ENCODE peak calls at places on chromosomes 13 and 19, in eight cellular contexts. Y is stomach, D is tibial artery, O is GM12865, F is mammary epithelial cell, Z is WTC11, V is fibroblast of the aortic adventitia, W is fibroblast of mammary gland. C is an unnamed sample.

GRCh38 chr13:41917641-41918040 is 43.3 kb downstream of the VWA8 start:
- DNase-seq in V (peak; percentile 84), Z (no peak), W (peak; percentile 87), Y (no peak), F (peak; percentile 65), O (peak; percentile 32), D (no peak), C (peak; percentile 55)

GRCh38 chr13:35769812-35770211 is 293.3 kb upstream of the MAB21L1 start:
- DNase-seq in Z (no peak), D (no peak), W (no peak), V (no peak), Y (no peak), F (no peak), O (no peak), C (no peak)

GRCh38 chr19:2624537-2625091 is 77.9 kb downstream of the GNG7 start:
- DNase-seq in O (peak; percentile 70), Y (peak; percentile 75), Z (peak; percentile 66), D (no peak), V (no peak), F (no peak), W (no peak), C (no peak)

GRCh38 chr19:42426643-42427042 is 545 bp downstream of the LIPE start:
- DNase-seq in W (no peak), Z (no peak), O (no peak), Y (no peak), V (no peak), F (no peak), D (no peak), C (no peak)

GRCh38 chr13:113754242-113754641 is 4.8 kb upstream of the TMEM255B start:
- DNase-seq in V (no peak), Y (no peak), W (no peak), F (no peak), D (no peak), Z (no peak), O (no peak), C (no peak)

GRCh38 chr13:99860736-99861135 is 110.8 kb downstream of the ZIC5 start:
- DNase-seq in Y (no peak), V (no peak), W (no peak), D (no peak), F (no peak), O (no peak), Z (no peak), C (no peak)

GRCh38 chr13:77222000-77222690 is 104.7 kb downstream of the MYCBP2 start:
- DNase-seq in D (no peak), V (no peak), W (no peak), Z (no peak), Y (no peak), F (no peak), O (no peak), C (no peak)

GRCh38 chr19:19113040-19113541 is 25.2 kb downstream of the TMEM161A start:
- DNase-seq in W (peak; percentile 62), V (peak; percentile 30), Z (peak; percentile 62), D (no peak), F (no peak), Y (no peak), O (peak; percentile 34), C (peak; percentile 22)

GRCh38 chr13:59120297-59120843 is 1043.4 kb downstream of the DIAPH3 start:
- DNase-seq in V (peak; percentile 33), D (no peak), F (no peak), O (no peak), Z (no peak), W (no peak), Y (no peak), C (peak; percentile 38)

GRCh38 chr13:49584771-49585182 is 581 bp downstream of the RCBTB1 start:
- DNase-seq in D (no peak), Z (no peak), W (peak; percentile 10), F (no peak), V (peak; percentile 30), Y (no peak), O (peak; percentile 43), C (peak; percentile 21)

GRCh38 chr19:30699871-30700280 is 327.7 kb downstream of the ZNF536 start:
- DNase-seq in F (no peak), Z (no peak), V (no peak), O (no peak), W (no peak), Y (no peak), D (no peak), C (no peak)

GRCh38 chr13:112106467-112107141 is 39.7 kb downstream of the SOX1 start:
- DNase-seq in F (no peak), Z (peak; percentile 56), V (no peak), D (no peak), O (no peak), W (no peak), Y (no peak), C (no peak)

GRCh38 chr13:54599413-54599812 is 1570.8 kb downstream of the OLFM4 start:
- DNase-seq in F (no peak), Y (no peak), O (no peak), W (no peak), D (no peak), Z (no peak), V (no peak), C (no peak)

GRCh38 chr19:31548941-31549340 is 199.7 kb upstream of the TSHZ3 start:
- DNase-seq in O (no peak), Z (peak; percentile 34), Y (no peak), F (peak; percentile 6), W (peak; percentile 54), D (no peak), V (peak; percentile 62), C (peak; percentile 60)

GRCh38 chr13:112772929-112773328 is 83.1 kb downstream of the ATP11A start:
- DNase-seq in Y (no peak), D (no peak), W (no peak), Z (no peak), O (no peak), V (no peak), F (no peak), C (no peak)

GRCh38 chr13:46614582-46614981 is 61.6 kb downstream of the LRCH1 start:
- DNase-seq in D (no peak), Y (no peak), W (peak; percentile 91), Z (no peak), V (peak; percentile 88), F (no peak), O (no peak), C (peak; percentile 89)

GRCh38 chr13:73428137-73428536 is 369.3 kb downstream of the KLF5 start:
- DNase-seq in V (peak; percentile 78), O (no peak), W (peak; percentile 78), F (peak; percentile 96), Y (no peak), D (no peak), Z (no peak), C (peak; percentile 46)

GRCh38 chr13:111327701-111328100 is 7.3 kb downstream of the TEX29 start:
- DNase-seq in Z (no peak), V (no peak), W (no peak), Y (no peak), D (no peak), F (no peak), O (no peak), C (no peak)

GRCh38 chr13:29125145-29125933 is 305.2 kb downstream of the MTUS2 start:
- DNase-seq in Z (no peak), D (no peak), W (no peak), V (no peak), Y (no peak), O (peak; percentile 60), F (no peak), C (no peak)

GRCh38 chr13:89361909-89362308 is 1690.7 kb downstream of the SLITRK5 start:
- DNase-seq in V (peak; percentile 4), D (no peak), F (peak; percentile 4), W (peak; percentile 2), Z (no peak), Y (no peak), O (no peak), C (no peak)
- TF ChIP-seq CTCF in V (no peak), D (no peak), F (peak; percentile 40), W (peak; percentile 4), Z (no peak), Y (no peak), O (no peak), C (no peak)

DNA sequence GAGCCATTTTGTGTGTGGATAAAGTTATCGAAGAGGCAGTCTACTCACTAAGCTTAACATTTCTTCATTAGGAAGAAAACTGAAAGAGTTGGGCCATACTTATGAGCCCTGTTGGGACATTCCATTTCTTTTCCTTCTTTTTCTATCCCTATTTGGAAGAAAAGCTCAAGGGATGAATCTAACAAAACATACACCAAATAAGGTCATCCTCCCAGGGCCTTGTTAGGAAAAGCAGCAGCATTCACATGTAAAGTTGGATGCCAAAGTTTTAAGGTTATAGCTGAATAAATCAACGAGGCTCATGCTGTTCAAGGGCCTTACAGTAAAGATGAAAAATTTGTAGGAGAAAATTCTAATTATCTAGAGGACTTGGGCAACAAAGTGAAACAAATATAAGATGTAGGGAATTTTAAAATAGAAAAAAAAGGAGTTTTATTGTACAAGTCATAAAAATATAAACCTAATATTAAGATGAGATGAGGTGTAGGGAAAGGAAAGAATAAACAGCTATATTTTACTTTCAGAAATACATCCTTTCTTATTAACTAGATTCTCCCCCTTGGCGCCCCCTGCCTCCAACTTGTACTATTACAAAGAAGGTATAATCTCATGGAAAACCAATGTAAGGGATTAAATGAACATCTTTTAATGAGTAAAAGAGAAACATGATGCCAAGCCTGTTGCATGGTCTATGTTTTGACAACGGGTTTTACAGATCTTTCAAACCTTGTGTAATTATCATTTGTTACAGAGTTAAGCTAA is 160.4 kb downstream of the PCDH20 start:
- DNase-seq in Z (peak; percentile 36), V (no peak), O (no peak), D (no peak), F (no peak), Y (no peak), W (no peak), C (no peak)
- TF ChIP-seq CTCF in Z (peak; percentile 26), V (no peak), O (peak; percentile 1), D (no peak), F (peak; percentile 16), Y (no peak), W (no peak), C (no peak)

GRCh38 chr13:52869050-52869449 is 20.6 kb upstream of the PCDH8 start:
- DNase-seq in W (no peak), Z (no peak), O (no peak), Y (no peak), D (no peak), F (no peak), V (no peak), C (no peak)

GRCh38 chr13:52862358-52863206 is 14.1 kb upstream of the PCDH8 start:
- DNase-seq in F (no peak), Z (peak; percentile 74), O (peak; percentile 39), Y (peak; percentile 62), W (no peak), V (no peak), D (no peak), C (no peak)

GRCh38 chr13:52868190-52868589 is 19.8 kb upstream of the PCDH8 start:
- DNase-seq in Y (no peak), W (no peak), V (no peak), O (peak; percentile 59), D (no peak), Z (no peak), F (no peak), C (no peak)
- TF ChIP-seq CTCF in Y (no peak), W (no peak), V (no peak), O (no peak), D (no peak), Z (no peak), F (no peak), C (no peak)

DNA sequence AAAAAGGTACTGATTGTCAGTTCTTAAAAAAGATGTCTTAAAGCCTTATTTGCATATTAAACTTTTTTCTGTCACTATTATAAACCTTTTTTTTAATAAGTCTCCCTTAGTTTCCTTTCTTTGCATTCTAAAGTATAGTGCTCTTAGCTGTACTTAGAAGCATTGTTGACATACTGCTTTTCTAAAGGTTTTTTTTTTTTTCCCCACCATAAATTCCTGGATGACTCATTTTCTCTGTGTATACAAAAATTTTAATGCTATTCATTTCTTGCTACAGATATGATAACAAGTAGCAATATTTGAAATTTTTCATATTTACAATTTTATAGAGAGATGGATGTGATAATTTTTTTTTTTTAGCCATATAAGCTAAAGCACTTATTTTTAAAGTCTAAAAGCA is 43.5 kb downstream of the METTL21C start:
- DNase-seq in Z (no peak), O (no peak), Y (no peak), F (peak; percentile 5), W (peak; percentile 21), D (no peak), V (peak; percentile 47), C (peak; percentile 78)
- TF ChIP-seq CTCF in Z (no peak), O (no peak), Y (no peak), F (no peak), W (no peak), D (no peak), V (no peak), C (no peak)